ENCODE peak calls at places on chromosomes 3 and 15, in six cellular contexts. Z is epithelial cell of prostate; F is aorta; Y is SK-N-MC; B is CD8-positive, alpha-beta T cell; U is spleen. A is an unnamed sample.
A peak's percentile ranks its signal among the peaks of the same experiment; 100 is the strongest.

GRCh38 chr15:76196286-76196948 is 114.9 kb downstream of the ETFA start:
- DNase-seq in Z (peak; percentile 69), F (peak; percentile 82), Y (no peak), B (no peak), U (peak; percentile 65), A (peak; percentile 79)

GRCh38 chr3:64151335-64151871 is 73.9 kb downstream of the PRICKLE2 start:
- DNase-seq in Z (no peak), F (no peak), Y (no peak), B (no peak), U (no peak), A (no peak)

GRCh38 chr3:55169608-55170010 is 241.8 kb upstream of the LRTM1 start:
- DNase-seq in Z (no peak), F (no peak), Y (no peak), B (no peak), U (no peak), A (peak; percentile 18)

GRCh38 chr3:32422943-32423342 is 31.3 kb downstream of the CMTM7 start:
- DNase-seq in Z (no peak), F (no peak), Y (no peak), B (no peak), U (peak; percentile 75), A (no peak)

GRCh38 chr3:157219215-157219614 is 59.3 kb upstream of the CCNL1 start:
- DNase-seq in Z (no peak), F (no peak), Y (no peak), B (no peak), U (no peak), A (no peak)

GRCh38 chr15:44738340-44738984 is 2.1 kb downstream of the TRIM69 start:
- DNase-seq in Z (no peak), F (no peak), Y (peak; percentile 44), B (no peak), U (no peak), A (no peak)

GRCh38 chr3:71611099-71611498 is 27.6 kb upstream of the FOXP1 start:
- DNase-seq in Z (no peak), F (no peak), Y (no peak), B (no peak), U (no peak), A (no peak)

GRCh38 chr3:23671901-23672589 is 133.7 kb upstream of the UBE2E1 start:
- DNase-seq in Z (no peak), F (peak; percentile 76), Y (no peak), B (no peak), U (no peak), A (peak; percentile 50)

GRCh38 chr3:72238341-72238740 is 453.4 kb upstream of the PROK2 start:
- DNase-seq in Z (no peak), F (no peak), Y (no peak), B (no peak), U (no peak), A (no peak)

GRCh38 chr3:51391566-51392300 is 648 bp downstream of the RBM15B start:
- DNase-seq in Z (no peak), F (peak; percentile 85), Y (no peak), B (peak; percentile 24), U (peak; percentile 92), A (no peak)

GRCh38 chr15:36933239-36933990 is 166.9 kb downstream of the MEIS2 start:
- DNase-seq in Z (no peak), F (no peak), Y (no peak), B (no peak), U (no peak), A (no peak)

GRCh38 chr3:148211725-148212124 is 486.0 kb upstream of the AGTR1 start:
- DNase-seq in Z (peak; percentile 46), F (no peak), Y (no peak), B (no peak), U (no peak), A (no peak)

GRCh38 chr3:51982352-51982837 is 940 bp upstream of the ACY1 start:
- DNase-seq in Z (no peak), F (no peak), Y (no peak), B (no peak), U (no peak), A (no peak)

GRCh38 chr15:89139613-89140499 is 51.6 kb downstream of the ABHD2 start:
- DNase-seq in Z (no peak), F (no peak), Y (no peak), B (no peak), U (no peak), A (no peak)

GRCh38 chr3:14478943-14479550 is 61.1 kb downstream of the GRIP2 start:
- DNase-seq in Z (no peak), F (peak; percentile 30), Y (no peak), B (no peak), U (peak; percentile 21), A (no peak)

GRCh38 chr15:77836116-77836798 is 203.5 kb upstream of the LINGO1 start:
- DNase-seq in Z (no peak), F (peak; percentile 44), Y (no peak), B (no peak), U (peak; percentile 54), A (no peak)

GRCh38 chr3:156492801-156493261 is 62.1 kb downstream of the SSR3 start:
- DNase-seq in Z (no peak), F (no peak), Y (no peak), B (no peak), U (no peak), A (no peak)

GRCh38 chr3:96700322-96701315 is 113.8 kb upstream of the EPHA6 start:
- DNase-seq in Z (no peak), F (no peak), Y (no peak), B (no peak), U (no peak), A (no peak)

GRCh38 chr3:30448436-30448835 is 158.0 kb upstream of the TGFBR2 start:
- DNase-seq in Z (no peak), F (no peak), Y (no peak), B (no peak), U (no peak), A (no peak)

GRCh38 chr3:134797080-134797801 is 2.2 kb downstream of the EPHB1 start:
- DNase-seq in Z (no peak), F (no peak), Y (no peak), B (no peak), U (no peak), A (no peak)

GRCh38 chr15:68205949-68206539 is 912 bp upstream of the CALML4 start:
- DNase-seq in Z (no peak), F (no peak), Y (no peak), B (no peak), U (peak; percentile 83), A (no peak)

GRCh38 chr3:127019449-127019848 is 36.5 kb downstream of the PLXNA1 start:
- DNase-seq in Z (no peak), F (no peak), Y (no peak), B (no peak), U (no peak), A (peak; percentile 52)

GRCh38 chr15:78676424-78677110 is 35.6 kb upstream of the CHRNB4 start:
- DNase-seq in Z (no peak), F (peak; percentile 55), Y (no peak), B (no peak), U (peak; percentile 56), A (no peak)

GRCh38 chr3:29456901-29457300 is 176.0 kb downstream of the RBMS3 start:
- DNase-seq in Z (no peak), F (no peak), Y (no peak), B (no peak), U (no peak), A (no peak)

GRCh38 chr3:127566801-127567200 is 23.7 kb downstream of the TPRA1 start:
- DNase-seq in Z (no peak), F (no peak), Y (no peak), B (no peak), U (no peak), A (no peak)

GRCh38 chr15:88704791-88705768 is 66.3 kb downstream of the ISG20 start:
- DNase-seq in Z (no peak), F (peak; percentile 95), Y (no peak), B (no peak), U (no peak), A (no peak)

DNA sequence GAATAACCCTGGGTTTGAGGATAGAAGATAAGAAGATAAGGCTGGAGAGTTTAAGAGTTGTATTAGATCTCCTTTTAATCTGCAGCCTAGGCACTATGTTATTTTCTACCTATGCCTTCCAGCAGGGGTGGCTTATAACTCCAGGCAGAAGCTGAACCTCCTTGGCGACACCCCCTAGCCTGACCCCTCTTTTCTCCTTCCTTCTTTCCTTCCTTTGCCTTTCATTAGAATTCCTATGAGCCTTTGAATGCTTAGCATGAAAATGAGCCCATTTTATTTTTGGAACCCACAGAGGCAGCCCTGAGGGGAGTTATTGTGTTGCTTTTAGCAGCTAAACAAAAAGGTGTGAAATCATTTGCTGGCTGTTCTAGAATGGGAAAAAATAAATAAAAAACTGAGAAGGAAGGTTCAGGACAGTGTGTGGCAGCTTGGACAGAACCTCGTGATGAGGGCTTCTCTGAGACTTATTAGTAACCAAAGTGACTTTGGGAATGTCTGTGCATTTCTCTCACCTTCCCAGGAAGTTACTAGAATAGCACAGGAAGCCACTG is 164.6 kb upstream of the ICE2 start:
- DNase-seq in Z (no peak), F (no peak), Y (no peak), B (no peak), U (no peak), A (no peak)
- H3K27ac ChIP-seq in Z (no peak overlapping the region), F (no peak overlapping the region), Y (peak overlapping the region; percentile 91), B (no peak overlapping the region), U (no peak overlapping the region), A (no peak overlapping the region)

GRCh38 chr15:48603922-48604321 is 41.6 kb downstream of the FBN1 start:
- DNase-seq in Z (no peak), F (no peak), Y (no peak), B (no peak), U (no peak), A (peak; percentile 43)

GRCh38 chr15:48602358-48603122 is 43.0 kb downstream of the FBN1 start:
- DNase-seq in Z (no peak), F (no peak), Y (peak; percentile 53), B (no peak), U (no peak), A (no peak)

GRCh38 chr15:48604567-48604966 is 40.9 kb downstream of the FBN1 start:
- DNase-seq in Z (no peak), F (no peak), Y (no peak), B (no peak), U (no peak), A (no peak)

GRCh38 chr15:48603123-48603500 is 42.4 kb downstream of the FBN1 start:
- DNase-seq in Z (no peak), F (no peak), Y (no peak), B (no peak), U (no peak), A (no peak)

GRCh38 chr15:48601095-48601494 is 44.4 kb downstream of the FBN1 start:
- DNase-seq in Z (no peak), F (no peak), Y (no peak), B (no peak), U (no peak), A (no peak)
- H3K27ac ChIP-seq in Z (no peak overlapping the region), F (no peak overlapping the region), Y (no peak overlapping the region), B (no peak overlapping the region), U (no peak overlapping the region), A (no peak overlapping the region)

GRCh38 chr3:78872195-78872594 is 895.6 kb downstream of the ROBO1 start:
- DNase-seq in Z (no peak), F (no peak), Y (no peak), B (no peak), U (no peak), A (no peak)
- H3K27ac ChIP-seq in Z (no peak overlapping the region), F (no peak overlapping the region), Y (no peak overlapping the region), B (no peak overlapping the region), U (peak overlapping the region; percentile 18), A (no peak overlapping the region)

DNA sequence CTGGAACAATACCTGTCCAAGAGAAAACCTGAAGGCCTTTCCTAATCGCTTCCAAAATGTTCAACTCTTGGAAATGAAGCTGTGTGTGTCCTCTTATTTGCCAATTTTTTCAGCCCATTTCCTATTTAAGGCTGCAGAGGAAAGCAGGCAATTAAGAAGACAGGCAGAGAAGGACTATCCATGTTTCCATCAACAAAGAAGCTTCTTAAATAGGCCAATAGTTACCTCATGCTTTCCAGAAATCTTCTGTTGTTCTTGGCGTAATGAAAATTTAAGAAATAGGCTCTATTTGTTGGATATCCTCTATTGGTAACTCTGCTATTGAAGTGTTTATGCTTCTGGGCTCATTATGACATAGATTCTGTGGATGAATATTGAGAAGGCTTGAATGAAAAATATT is 99.5 kb upstream of the ZBTB20 start:
- DNase-seq in Z (no peak), F (no peak), Y (no peak), B (no peak), U (no peak), A (no peak)
- H3K27ac ChIP-seq in Z (no peak overlapping the region), F (no peak overlapping the region), Y (no peak overlapping the region), B (no peak overlapping the region), U (no peak overlapping the region), A (no peak overlapping the region)